ENCODE peak calls at places on chromosome 16, in six cellular contexts. One of them, this sample, is unnamed.
A peak's percentile ranks its signal among the peaks of the same experiment; 100 is the strongest.

GRCh38 chr16:83925957-83926725 is 26.9 kb upstream of the OSGIN1 start:
- DNase-seq in RKO: no peak
- DNase-seq in stimulated activated CD4-positive, alpha-beta T cell treated with anti-CD3 and anti-CD28 coated beads, Interleukin-1b, Interleukin-23, amount 100 ng/mL, for 1 hour: no peak
- DNase-seq in activated gamma-delta T cell treated with anti-CD3 and anti-CD28 coated beads, Interleukin-2, amount 50 U/mL, for 16 hours: no peak
- DNase-seq in stimulated activated CD8-positive, alpha-beta memory T cell treated with anti-CD3 and anti-CD28 coated beads, Interleukin-7, amount 100 ng/mL, for 24 hours: no peak
- DNase-seq in left ventricle myocardium superior: peak; percentile 24
- DNase-seq in this sample: no peak

GRCh38 chr16:23324727-23325126 is 22.6 kb downstream of the SCNN1B start:
- DNase-seq in RKO: no peak
- DNase-seq in stimulated activated CD4-positive, alpha-beta T cell treated with anti-CD3 and anti-CD28 coated beads, Interleukin-1b, Interleukin-23, amount 100 ng/mL, for 1 hour: no peak
- DNase-seq in activated gamma-delta T cell treated with anti-CD3 and anti-CD28 coated beads, Interleukin-2, amount 50 U/mL, for 16 hours: no peak
- DNase-seq in stimulated activated CD8-positive, alpha-beta memory T cell treated with anti-CD3 and anti-CD28 coated beads, Interleukin-7, amount 100 ng/mL, for 24 hours: no peak
- DNase-seq in left ventricle myocardium superior: peak; percentile 68
- DNase-seq in this sample: peak; percentile 93

GRCh38 chr16:57589374-57589773 is 39.1 kb upstream of the ADGRG1 start:
- DNase-seq in RKO: no peak
- DNase-seq in stimulated activated CD4-positive, alpha-beta T cell treated with anti-CD3 and anti-CD28 coated beads, Interleukin-1b, Interleukin-23, amount 100 ng/mL, for 1 hour: no peak
- DNase-seq in activated gamma-delta T cell treated with anti-CD3 and anti-CD28 coated beads, Interleukin-2, amount 50 U/mL, for 16 hours: no peak
- DNase-seq in stimulated activated CD8-positive, alpha-beta memory T cell treated with anti-CD3 and anti-CD28 coated beads, Interleukin-7, amount 100 ng/mL, for 24 hours: no peak
- DNase-seq in left ventricle myocardium superior: no peak
- DNase-seq in this sample: no peak

GRCh38 chr16:66494916-66495315 is 55.0 kb downstream of the TK2 start:
- DNase-seq in RKO: no peak
- DNase-seq in stimulated activated CD4-positive, alpha-beta T cell treated with anti-CD3 and anti-CD28 coated beads, Interleukin-1b, Interleukin-23, amount 100 ng/mL, for 1 hour: no peak
- DNase-seq in activated gamma-delta T cell treated with anti-CD3 and anti-CD28 coated beads, Interleukin-2, amount 50 U/mL, for 16 hours: no peak
- DNase-seq in stimulated activated CD8-positive, alpha-beta memory T cell treated with anti-CD3 and anti-CD28 coated beads, Interleukin-7, amount 100 ng/mL, for 24 hours: no peak
- DNase-seq in left ventricle myocardium superior: no peak
- DNase-seq in this sample: no peak

GRCh38 chr16:73420244-73421040 is 372.5 kb upstream of the ZFHX3 start:
- DNase-seq in RKO: no peak
- DNase-seq in stimulated activated CD4-positive, alpha-beta T cell treated with anti-CD3 and anti-CD28 coated beads, Interleukin-1b, Interleukin-23, amount 100 ng/mL, for 1 hour: no peak
- DNase-seq in activated gamma-delta T cell treated with anti-CD3 and anti-CD28 coated beads, Interleukin-2, amount 50 U/mL, for 16 hours: no peak
- DNase-seq in stimulated activated CD8-positive, alpha-beta memory T cell treated with anti-CD3 and anti-CD28 coated beads, Interleukin-7, amount 100 ng/mL, for 24 hours: no peak
- DNase-seq in left ventricle myocardium superior: no peak
- DNase-seq in this sample: no peak

GRCh38 chr16:13421726-13422125 is 498.2 kb upstream of the ERCC4 start:
- DNase-seq in RKO: peak; percentile 8
- DNase-seq in stimulated activated CD4-positive, alpha-beta T cell treated with anti-CD3 and anti-CD28 coated beads, Interleukin-1b, Interleukin-23, amount 100 ng/mL, for 1 hour: no peak
- DNase-seq in activated gamma-delta T cell treated with anti-CD3 and anti-CD28 coated beads, Interleukin-2, amount 50 U/mL, for 16 hours: no peak
- DNase-seq in stimulated activated CD8-positive, alpha-beta memory T cell treated with anti-CD3 and anti-CD28 coated beads, Interleukin-7, amount 100 ng/mL, for 24 hours: no peak
- DNase-seq in left ventricle myocardium superior: no peak
- DNase-seq in this sample: no peak

GRCh38 chr16:9039208-9039607 is 52.2 kb upstream of the HAPSTR1 start:
- DNase-seq in RKO: peak; percentile 48
- DNase-seq in stimulated activated CD4-positive, alpha-beta T cell treated with anti-CD3 and anti-CD28 coated beads, Interleukin-1b, Interleukin-23, amount 100 ng/mL, for 1 hour: no peak
- DNase-seq in activated gamma-delta T cell treated with anti-CD3 and anti-CD28 coated beads, Interleukin-2, amount 50 U/mL, for 16 hours: no peak
- DNase-seq in stimulated activated CD8-positive, alpha-beta memory T cell treated with anti-CD3 and anti-CD28 coated beads, Interleukin-7, amount 100 ng/mL, for 24 hours: no peak
- DNase-seq in left ventricle myocardium superior: no peak
- DNase-seq in this sample: no peak

GRCh38 chr16:3509470-3509928 is 8.7 kb downstream of the CLUAP1 start:
- DNase-seq in RKO: no peak
- DNase-seq in stimulated activated CD4-positive, alpha-beta T cell treated with anti-CD3 and anti-CD28 coated beads, Interleukin-1b, Interleukin-23, amount 100 ng/mL, for 1 hour: peak; percentile 42
- DNase-seq in activated gamma-delta T cell treated with anti-CD3 and anti-CD28 coated beads, Interleukin-2, amount 50 U/mL, for 16 hours: peak; percentile 59
- DNase-seq in stimulated activated CD8-positive, alpha-beta memory T cell treated with anti-CD3 and anti-CD28 coated beads, Interleukin-7, amount 100 ng/mL, for 24 hours: no peak
- DNase-seq in left ventricle myocardium superior: no peak
- DNase-seq in this sample: no peak

GRCh38 chr16:83755391-83755790 is 52.4 kb upstream of the HSBP1 start:
- DNase-seq in RKO: no peak
- DNase-seq in stimulated activated CD4-positive, alpha-beta T cell treated with anti-CD3 and anti-CD28 coated beads, Interleukin-1b, Interleukin-23, amount 100 ng/mL, for 1 hour: no peak
- DNase-seq in activated gamma-delta T cell treated with anti-CD3 and anti-CD28 coated beads, Interleukin-2, amount 50 U/mL, for 16 hours: no peak
- DNase-seq in stimulated activated CD8-positive, alpha-beta memory T cell treated with anti-CD3 and anti-CD28 coated beads, Interleukin-7, amount 100 ng/mL, for 24 hours: no peak
- DNase-seq in left ventricle myocardium superior: no peak
- DNase-seq in this sample: no peak

GRCh38 chr16:28029387-28030002 is 34.0 kb downstream of the GSG1L start:
- DNase-seq in RKO: no peak
- DNase-seq in stimulated activated CD4-positive, alpha-beta T cell treated with anti-CD3 and anti-CD28 coated beads, Interleukin-1b, Interleukin-23, amount 100 ng/mL, for 1 hour: no peak
- DNase-seq in activated gamma-delta T cell treated with anti-CD3 and anti-CD28 coated beads, Interleukin-2, amount 50 U/mL, for 16 hours: no peak
- DNase-seq in stimulated activated CD8-positive, alpha-beta memory T cell treated with anti-CD3 and anti-CD28 coated beads, Interleukin-7, amount 100 ng/mL, for 24 hours: no peak
- DNase-seq in left ventricle myocardium superior: no peak
- DNase-seq in this sample: no peak

GRCh38 chr16:89589241-89589926 is 13.8 kb downstream of the CPNE7 start:
- DNase-seq in RKO: no peak
- DNase-seq in stimulated activated CD4-positive, alpha-beta T cell treated with anti-CD3 and anti-CD28 coated beads, Interleukin-1b, Interleukin-23, amount 100 ng/mL, for 1 hour: no peak
- DNase-seq in activated gamma-delta T cell treated with anti-CD3 and anti-CD28 coated beads, Interleukin-2, amount 50 U/mL, for 16 hours: no peak
- DNase-seq in stimulated activated CD8-positive, alpha-beta memory T cell treated with anti-CD3 and anti-CD28 coated beads, Interleukin-7, amount 100 ng/mL, for 24 hours: no peak
- DNase-seq in left ventricle myocardium superior: no peak
- DNase-seq in this sample: no peak

GRCh38 chr16:81004646-81005353 is 1.9 kb downstream of the CMC2 start:
- DNase-seq in RKO: peak; percentile 80
- DNase-seq in stimulated activated CD4-positive, alpha-beta T cell treated with anti-CD3 and anti-CD28 coated beads, Interleukin-1b, Interleukin-23, amount 100 ng/mL, for 1 hour: no peak
- DNase-seq in activated gamma-delta T cell treated with anti-CD3 and anti-CD28 coated beads, Interleukin-2, amount 50 U/mL, for 16 hours: no peak
- DNase-seq in stimulated activated CD8-positive, alpha-beta memory T cell treated with anti-CD3 and anti-CD28 coated beads, Interleukin-7, amount 100 ng/mL, for 24 hours: no peak
- DNase-seq in left ventricle myocardium superior: no peak
- DNase-seq in this sample: no peak

GRCh38 chr16:87554754-87555427 is 47.4 kb upstream of the JPH3 start:
- DNase-seq in RKO: no peak
- DNase-seq in stimulated activated CD4-positive, alpha-beta T cell treated with anti-CD3 and anti-CD28 coated beads, Interleukin-1b, Interleukin-23, amount 100 ng/mL, for 1 hour: no peak
- DNase-seq in activated gamma-delta T cell treated with anti-CD3 and anti-CD28 coated beads, Interleukin-2, amount 50 U/mL, for 16 hours: no peak
- DNase-seq in stimulated activated CD8-positive, alpha-beta memory T cell treated with anti-CD3 and anti-CD28 coated beads, Interleukin-7, amount 100 ng/mL, for 24 hours: no peak
- DNase-seq in left ventricle myocardium superior: no peak
- DNase-seq in this sample: no peak

GRCh38 chr16:11256657-11257130 is 690 bp upstream of the SOCS1 start:
- DNase-seq in RKO: peak; percentile 59
- DNase-seq in stimulated activated CD4-positive, alpha-beta T cell treated with anti-CD3 and anti-CD28 coated beads, Interleukin-1b, Interleukin-23, amount 100 ng/mL, for 1 hour: no peak
- DNase-seq in activated gamma-delta T cell treated with anti-CD3 and anti-CD28 coated beads, Interleukin-2, amount 50 U/mL, for 16 hours: no peak
- DNase-seq in stimulated activated CD8-positive, alpha-beta memory T cell treated with anti-CD3 and anti-CD28 coated beads, Interleukin-7, amount 100 ng/mL, for 24 hours: no peak
- DNase-seq in left ventricle myocardium superior: peak; percentile 86
- DNase-seq in this sample: no peak

GRCh38 chr16:78648517-78648916 is 549.1 kb downstream of the WWOX start:
- DNase-seq in RKO: no peak
- DNase-seq in stimulated activated CD4-positive, alpha-beta T cell treated with anti-CD3 and anti-CD28 coated beads, Interleukin-1b, Interleukin-23, amount 100 ng/mL, for 1 hour: no peak
- DNase-seq in activated gamma-delta T cell treated with anti-CD3 and anti-CD28 coated beads, Interleukin-2, amount 50 U/mL, for 16 hours: no peak
- DNase-seq in stimulated activated CD8-positive, alpha-beta memory T cell treated with anti-CD3 and anti-CD28 coated beads, Interleukin-7, amount 100 ng/mL, for 24 hours: no peak
- DNase-seq in left ventricle myocardium superior: no peak
- DNase-seq in this sample: no peak

GRCh38 chr16:7206469-7206868 is 126.2 kb upstream of the RBFOX1 start:
- DNase-seq in RKO: no peak
- DNase-seq in stimulated activated CD4-positive, alpha-beta T cell treated with anti-CD3 and anti-CD28 coated beads, Interleukin-1b, Interleukin-23, amount 100 ng/mL, for 1 hour: no peak
- DNase-seq in activated gamma-delta T cell treated with anti-CD3 and anti-CD28 coated beads, Interleukin-2, amount 50 U/mL, for 16 hours: no peak
- DNase-seq in stimulated activated CD8-positive, alpha-beta memory T cell treated with anti-CD3 and anti-CD28 coated beads, Interleukin-7, amount 100 ng/mL, for 24 hours: no peak
- DNase-seq in left ventricle myocardium superior: no peak
- DNase-seq in this sample: no peak

GRCh38 chr16:81752225-81752875 is 26.7 kb upstream of the PLCG2 start:
- DNase-seq in RKO: no peak
- DNase-seq in stimulated activated CD4-positive, alpha-beta T cell treated with anti-CD3 and anti-CD28 coated beads, Interleukin-1b, Interleukin-23, amount 100 ng/mL, for 1 hour: no peak
- DNase-seq in activated gamma-delta T cell treated with anti-CD3 and anti-CD28 coated beads, Interleukin-2, amount 50 U/mL, for 16 hours: no peak
- DNase-seq in stimulated activated CD8-positive, alpha-beta memory T cell treated with anti-CD3 and anti-CD28 coated beads, Interleukin-7, amount 100 ng/mL, for 24 hours: no peak
- DNase-seq in left ventricle myocardium superior: peak; percentile 68
- DNase-seq in this sample: no peak

GRCh38 chr16:11345040-11345862 is at the start of gene RMI2:
- DNase-seq in RKO: peak; percentile 97
- DNase-seq in stimulated activated CD4-positive, alpha-beta T cell treated with anti-CD3 and anti-CD28 coated beads, Interleukin-1b, Interleukin-23, amount 100 ng/mL, for 1 hour: peak; percentile 92
- DNase-seq in activated gamma-delta T cell treated with anti-CD3 and anti-CD28 coated beads, Interleukin-2, amount 50 U/mL, for 16 hours: peak; percentile 93
- DNase-seq in stimulated activated CD8-positive, alpha-beta memory T cell treated with anti-CD3 and anti-CD28 coated beads, Interleukin-7, amount 100 ng/mL, for 24 hours: peak; percentile 93
- DNase-seq in left ventricle myocardium superior: peak; percentile 97
- DNase-seq in this sample: peak; percentile 96

GRCh38 chr16:27228621-27229501 is 25.5 kb downstream of the KDM8 start:
- DNase-seq in RKO: no peak
- DNase-seq in stimulated activated CD4-positive, alpha-beta T cell treated with anti-CD3 and anti-CD28 coated beads, Interleukin-1b, Interleukin-23, amount 100 ng/mL, for 1 hour: no peak
- DNase-seq in activated gamma-delta T cell treated with anti-CD3 and anti-CD28 coated beads, Interleukin-2, amount 50 U/mL, for 16 hours: no peak
- DNase-seq in stimulated activated CD8-positive, alpha-beta memory T cell treated with anti-CD3 and anti-CD28 coated beads, Interleukin-7, amount 100 ng/mL, for 24 hours: no peak
- DNase-seq in left ventricle myocardium superior: peak; percentile 71
- DNase-seq in this sample: no peak

GRCh38 chr16:82059161-82059982 is 24.3 kb downstream of the HSD17B2 start:
- DNase-seq in RKO: no peak
- DNase-seq in stimulated activated CD4-positive, alpha-beta T cell treated with anti-CD3 and anti-CD28 coated beads, Interleukin-1b, Interleukin-23, amount 100 ng/mL, for 1 hour: no peak
- DNase-seq in activated gamma-delta T cell treated with anti-CD3 and anti-CD28 coated beads, Interleukin-2, amount 50 U/mL, for 16 hours: no peak
- DNase-seq in stimulated activated CD8-positive, alpha-beta memory T cell treated with anti-CD3 and anti-CD28 coated beads, Interleukin-7, amount 100 ng/mL, for 24 hours: no peak
- DNase-seq in left ventricle myocardium superior: no peak
- DNase-seq in this sample: no peak

GRCh38 chr16:68344252-68344651 is 33.4 kb downstream of the PRMT7 start:
- DNase-seq in RKO: no peak
- DNase-seq in stimulated activated CD4-positive, alpha-beta T cell treated with anti-CD3 and anti-CD28 coated beads, Interleukin-1b, Interleukin-23, amount 100 ng/mL, for 1 hour: no peak
- DNase-seq in activated gamma-delta T cell treated with anti-CD3 and anti-CD28 coated beads, Interleukin-2, amount 50 U/mL, for 16 hours: no peak
- DNase-seq in stimulated activated CD8-positive, alpha-beta memory T cell treated with anti-CD3 and anti-CD28 coated beads, Interleukin-7, amount 100 ng/mL, for 24 hours: no peak
- DNase-seq in left ventricle myocardium superior: no peak
- DNase-seq in this sample: no peak

GRCh38 chr16:22694887-22695382 is 119.0 kb upstream of the HS3ST2 start:
- DNase-seq in RKO: no peak
- DNase-seq in stimulated activated CD4-positive, alpha-beta T cell treated with anti-CD3 and anti-CD28 coated beads, Interleukin-1b, Interleukin-23, amount 100 ng/mL, for 1 hour: no peak
- DNase-seq in activated gamma-delta T cell treated with anti-CD3 and anti-CD28 coated beads, Interleukin-2, amount 50 U/mL, for 16 hours: no peak
- DNase-seq in stimulated activated CD8-positive, alpha-beta memory T cell treated with anti-CD3 and anti-CD28 coated beads, Interleukin-7, amount 100 ng/mL, for 24 hours: no peak
- DNase-seq in left ventricle myocardium superior: no peak
- DNase-seq in this sample: no peak

GRCh38 chr16:62035115-62036092 is 834 bp downstream of the CDH8 start:
- DNase-seq in RKO: no peak
- DNase-seq in stimulated activated CD4-positive, alpha-beta T cell treated with anti-CD3 and anti-CD28 coated beads, Interleukin-1b, Interleukin-23, amount 100 ng/mL, for 1 hour: no peak
- DNase-seq in activated gamma-delta T cell treated with anti-CD3 and anti-CD28 coated beads, Interleukin-2, amount 50 U/mL, for 16 hours: no peak
- DNase-seq in stimulated activated CD8-positive, alpha-beta memory T cell treated with anti-CD3 and anti-CD28 coated beads, Interleukin-7, amount 100 ng/mL, for 24 hours: no peak
- DNase-seq in left ventricle myocardium superior: no peak
- DNase-seq in this sample: peak; percentile 10

GRCh38 chr16:27301236-27301861 is 12.4 kb upstream of the IL4R start:
- DNase-seq in RKO: no peak
- DNase-seq in stimulated activated CD4-positive, alpha-beta T cell treated with anti-CD3 and anti-CD28 coated beads, Interleukin-1b, Interleukin-23, amount 100 ng/mL, for 1 hour: no peak
- DNase-seq in activated gamma-delta T cell treated with anti-CD3 and anti-CD28 coated beads, Interleukin-2, amount 50 U/mL, for 16 hours: no peak
- DNase-seq in stimulated activated CD8-positive, alpha-beta memory T cell treated with anti-CD3 and anti-CD28 coated beads, Interleukin-7, amount 100 ng/mL, for 24 hours: no peak
- DNase-seq in left ventricle myocardium superior: no peak
- DNase-seq in this sample: no peak

This sample was measured in NCI-H774.